ENCODE peak calls at places on chromosomes 12 and 14, in ten cellular contexts. One of them, this sample, is unnamed.

GRCh38 chr12:6554990-6555691 is 701 bp downstream of the IFFO1 start:
- DNase-seq in NCI-H2107: no peak
- DNase-seq in CD8-positive, alpha-beta memory T cell: no peak
- DNase-seq in NCI-H1417: no peak
- DNase-seq in activated T-cell treated with anti-CD3 and anti-CD28 coated beads, Interleukin-2, amount 50 U/mL, for 24 hours: peak
- DNase-seq in BE2C: no peak
- DNase-seq in stimulated activated CD4-positive, alpha-beta T cell treated with anti-CD3 and anti-CD28 coated beads, Interleukin-4, amount 100 ng/mL, for 24 hours: peak
- DNase-seq in occipital lobe: no peak
- DNase-seq in GM19239: no peak
- DNase-seq in GM23248: peak
- DNase-seq in this sample: no peak

GRCh38 chr12:94534761-94535613 is 75.3 kb upstream of the CEP83 start:
- DNase-seq in NCI-H2107: no peak
- DNase-seq in CD8-positive, alpha-beta memory T cell: no peak
- DNase-seq in NCI-H1417: no peak
- DNase-seq in activated T-cell treated with anti-CD3 and anti-CD28 coated beads, Interleukin-2, amount 50 U/mL, for 24 hours: no peak
- DNase-seq in BE2C: no peak
- DNase-seq in stimulated activated CD4-positive, alpha-beta T cell treated with anti-CD3 and anti-CD28 coated beads, Interleukin-4, amount 100 ng/mL, for 24 hours: no peak
- DNase-seq in occipital lobe: no peak
- DNase-seq in GM19239: no peak
- DNase-seq in GM23248: no peak
- DNase-seq in this sample: no peak

GRCh38 chr12:49842519-49843352 is at the start of gene BCDIN3D:
- DNase-seq in NCI-H2107: peak
- DNase-seq in CD8-positive, alpha-beta memory T cell: peak
- DNase-seq in NCI-H1417: peak
- DNase-seq in activated T-cell treated with anti-CD3 and anti-CD28 coated beads, Interleukin-2, amount 50 U/mL, for 24 hours: peak
- DNase-seq in BE2C: peak
- DNase-seq in stimulated activated CD4-positive, alpha-beta T cell treated with anti-CD3 and anti-CD28 coated beads, Interleukin-4, amount 100 ng/mL, for 24 hours: peak
- DNase-seq in occipital lobe: peak
- DNase-seq in GM19239: peak
- DNase-seq in GM23248: peak
- DNase-seq in this sample: peak

GRCh38 chr14:60724080-60724618 is at the start of gene SIX4:
- DNase-seq in NCI-H2107: peak
- DNase-seq in CD8-positive, alpha-beta memory T cell: peak
- DNase-seq in NCI-H1417: peak
- DNase-seq in activated T-cell treated with anti-CD3 and anti-CD28 coated beads, Interleukin-2, amount 50 U/mL, for 24 hours: peak
- DNase-seq in BE2C: peak
- DNase-seq in stimulated activated CD4-positive, alpha-beta T cell treated with anti-CD3 and anti-CD28 coated beads, Interleukin-4, amount 100 ng/mL, for 24 hours: peak
- DNase-seq in occipital lobe: peak
- DNase-seq in GM19239: no peak
- DNase-seq in GM23248: peak
- DNase-seq in this sample: peak

GRCh38 chr12:85834378-85834777 is 1.8 kb downstream of the RASSF9 start:
- DNase-seq in NCI-H2107: no peak
- DNase-seq in CD8-positive, alpha-beta memory T cell: no peak
- DNase-seq in NCI-H1417: no peak
- DNase-seq in activated T-cell treated with anti-CD3 and anti-CD28 coated beads, Interleukin-2, amount 50 U/mL, for 24 hours: no peak
- DNase-seq in BE2C: no peak
- DNase-seq in stimulated activated CD4-positive, alpha-beta T cell treated with anti-CD3 and anti-CD28 coated beads, Interleukin-4, amount 100 ng/mL, for 24 hours: no peak
- DNase-seq in occipital lobe: no peak
- DNase-seq in GM19239: no peak
- DNase-seq in GM23248: peak
- DNase-seq in this sample: peak

GRCh38 chr12:111445311-111446043 is 39.8 kb downstream of the SH2B3 start:
- DNase-seq in NCI-H2107: no peak
- DNase-seq in CD8-positive, alpha-beta memory T cell: no peak
- DNase-seq in NCI-H1417: no peak
- DNase-seq in activated T-cell treated with anti-CD3 and anti-CD28 coated beads, Interleukin-2, amount 50 U/mL, for 24 hours: peak
- DNase-seq in BE2C: no peak
- DNase-seq in stimulated activated CD4-positive, alpha-beta T cell treated with anti-CD3 and anti-CD28 coated beads, Interleukin-4, amount 100 ng/mL, for 24 hours: peak
- DNase-seq in occipital lobe: no peak
- DNase-seq in GM19239: no peak
- DNase-seq in GM23248: peak
- DNase-seq in this sample: no peak

GRCh38 chr14:80364274-80364673 is 153.0 kb upstream of the DIO2 start:
- DNase-seq in NCI-H2107: no peak
- DNase-seq in CD8-positive, alpha-beta memory T cell: no peak
- DNase-seq in NCI-H1417: peak
- DNase-seq in activated T-cell treated with anti-CD3 and anti-CD28 coated beads, Interleukin-2, amount 50 U/mL, for 24 hours: no peak
- DNase-seq in BE2C: no peak
- DNase-seq in stimulated activated CD4-positive, alpha-beta T cell treated with anti-CD3 and anti-CD28 coated beads, Interleukin-4, amount 100 ng/mL, for 24 hours: no peak
- DNase-seq in occipital lobe: no peak
- DNase-seq in GM19239: no peak
- DNase-seq in GM23248: peak
- DNase-seq in this sample: peak

GRCh38 chr12:120047072-120047471 is 58.0 kb downstream of the BICDL1 start:
- DNase-seq in NCI-H2107: no peak
- DNase-seq in CD8-positive, alpha-beta memory T cell: no peak
- DNase-seq in NCI-H1417: no peak
- DNase-seq in activated T-cell treated with anti-CD3 and anti-CD28 coated beads, Interleukin-2, amount 50 U/mL, for 24 hours: no peak
- DNase-seq in BE2C: no peak
- DNase-seq in stimulated activated CD4-positive, alpha-beta T cell treated with anti-CD3 and anti-CD28 coated beads, Interleukin-4, amount 100 ng/mL, for 24 hours: no peak
- DNase-seq in occipital lobe: no peak
- DNase-seq in GM19239: no peak
- DNase-seq in GM23248: no peak
- DNase-seq in this sample: no peak

GRCh38 chr14:84591827-84592540 is 938.0 kb upstream of the FLRT2 start:
- DNase-seq in NCI-H2107: no peak
- DNase-seq in CD8-positive, alpha-beta memory T cell: no peak
- DNase-seq in NCI-H1417: no peak
- DNase-seq in activated T-cell treated with anti-CD3 and anti-CD28 coated beads, Interleukin-2, amount 50 U/mL, for 24 hours: no peak
- DNase-seq in BE2C: no peak
- DNase-seq in stimulated activated CD4-positive, alpha-beta T cell treated with anti-CD3 and anti-CD28 coated beads, Interleukin-4, amount 100 ng/mL, for 24 hours: no peak
- DNase-seq in occipital lobe: no peak
- DNase-seq in GM19239: no peak
- DNase-seq in GM23248: no peak
- DNase-seq in this sample: no peak

GRCh38 chr14:104967414-104968152 is 10.6 kb downstream of the AHNAK2 start:
- DNase-seq in NCI-H2107: no peak
- DNase-seq in CD8-positive, alpha-beta memory T cell: no peak
- DNase-seq in NCI-H1417: no peak
- DNase-seq in activated T-cell treated with anti-CD3 and anti-CD28 coated beads, Interleukin-2, amount 50 U/mL, for 24 hours: no peak
- DNase-seq in BE2C: peak
- DNase-seq in stimulated activated CD4-positive, alpha-beta T cell treated with anti-CD3 and anti-CD28 coated beads, Interleukin-4, amount 100 ng/mL, for 24 hours: no peak
- DNase-seq in occipital lobe: no peak
- DNase-seq in GM19239: no peak
- DNase-seq in GM23248: peak
- DNase-seq in this sample: peak

GRCh38 chr12:68479832-68480291 is 130.8 kb upstream of the RAP1B start:
- DNase-seq in NCI-H2107: no peak
- DNase-seq in CD8-positive, alpha-beta memory T cell: no peak
- DNase-seq in NCI-H1417: no peak
- DNase-seq in activated T-cell treated with anti-CD3 and anti-CD28 coated beads, Interleukin-2, amount 50 U/mL, for 24 hours: no peak
- DNase-seq in BE2C: no peak
- DNase-seq in stimulated activated CD4-positive, alpha-beta T cell treated with anti-CD3 and anti-CD28 coated beads, Interleukin-4, amount 100 ng/mL, for 24 hours: no peak
- DNase-seq in occipital lobe: no peak
- DNase-seq in GM19239: no peak
- DNase-seq in GM23248: peak
- DNase-seq in this sample: no peak

GRCh38 chr14:63295991-63296630 is 22.6 kb downstream of the GPHB5 start:
- DNase-seq in NCI-H2107: no peak
- DNase-seq in CD8-positive, alpha-beta memory T cell: no peak
- DNase-seq in NCI-H1417: no peak
- DNase-seq in activated T-cell treated with anti-CD3 and anti-CD28 coated beads, Interleukin-2, amount 50 U/mL, for 24 hours: no peak
- DNase-seq in BE2C: no peak
- DNase-seq in stimulated activated CD4-positive, alpha-beta T cell treated with anti-CD3 and anti-CD28 coated beads, Interleukin-4, amount 100 ng/mL, for 24 hours: no peak
- DNase-seq in occipital lobe: peak
- DNase-seq in GM19239: no peak
- DNase-seq in GM23248: peak
- DNase-seq in this sample: no peak

GRCh38 chr12:109655578-109655977 is 58.0 kb upstream of the FAM222A start:
- DNase-seq in NCI-H2107: no peak
- DNase-seq in CD8-positive, alpha-beta memory T cell: no peak
- DNase-seq in NCI-H1417: no peak
- DNase-seq in activated T-cell treated with anti-CD3 and anti-CD28 coated beads, Interleukin-2, amount 50 U/mL, for 24 hours: no peak
- DNase-seq in BE2C: peak
- DNase-seq in stimulated activated CD4-positive, alpha-beta T cell treated with anti-CD3 and anti-CD28 coated beads, Interleukin-4, amount 100 ng/mL, for 24 hours: no peak
- DNase-seq in occipital lobe: no peak
- DNase-seq in GM19239: no peak
- DNase-seq in GM23248: no peak
- DNase-seq in this sample: no peak

GRCh38 chr12:23523339-23523738 is 426.1 kb downstream of the SOX5 start:
- DNase-seq in NCI-H2107: no peak
- DNase-seq in CD8-positive, alpha-beta memory T cell: no peak
- DNase-seq in NCI-H1417: no peak
- DNase-seq in activated T-cell treated with anti-CD3 and anti-CD28 coated beads, Interleukin-2, amount 50 U/mL, for 24 hours: no peak
- DNase-seq in BE2C: no peak
- DNase-seq in stimulated activated CD4-positive, alpha-beta T cell treated with anti-CD3 and anti-CD28 coated beads, Interleukin-4, amount 100 ng/mL, for 24 hours: no peak
- DNase-seq in occipital lobe: no peak
- DNase-seq in GM19239: no peak
- DNase-seq in GM23248: no peak
- DNase-seq in this sample: peak

GRCh38 chr14:30443368-30444007 is 115.5 kb upstream of the G2E3 start:
- DNase-seq in NCI-H2107: peak
- DNase-seq in CD8-positive, alpha-beta memory T cell: no peak
- DNase-seq in NCI-H1417: peak
- DNase-seq in activated T-cell treated with anti-CD3 and anti-CD28 coated beads, Interleukin-2, amount 50 U/mL, for 24 hours: no peak
- DNase-seq in BE2C: no peak
- DNase-seq in stimulated activated CD4-positive, alpha-beta T cell treated with anti-CD3 and anti-CD28 coated beads, Interleukin-4, amount 100 ng/mL, for 24 hours: no peak
- DNase-seq in occipital lobe: no peak
- DNase-seq in GM19239: no peak
- DNase-seq in GM23248: peak
- DNase-seq in this sample: peak

GRCh38 chr12:9372202-9372601 is 164.0 kb upstream of the PZP start:
- DNase-seq in NCI-H2107: no peak
- DNase-seq in CD8-positive, alpha-beta memory T cell: no peak
- DNase-seq in NCI-H1417: no peak
- DNase-seq in activated T-cell treated with anti-CD3 and anti-CD28 coated beads, Interleukin-2, amount 50 U/mL, for 24 hours: no peak
- DNase-seq in BE2C: no peak
- DNase-seq in stimulated activated CD4-positive, alpha-beta T cell treated with anti-CD3 and anti-CD28 coated beads, Interleukin-4, amount 100 ng/mL, for 24 hours: no peak
- DNase-seq in occipital lobe: no peak
- DNase-seq in GM19239: no peak
- DNase-seq in GM23248: peak
- DNase-seq in this sample: peak

GRCh38 chr12:119158004-119158776 is 20.5 kb upstream of the HSPB8 start:
- DNase-seq in NCI-H2107: no peak
- DNase-seq in CD8-positive, alpha-beta memory T cell: no peak
- DNase-seq in NCI-H1417: no peak
- DNase-seq in activated T-cell treated with anti-CD3 and anti-CD28 coated beads, Interleukin-2, amount 50 U/mL, for 24 hours: no peak
- DNase-seq in BE2C: no peak
- DNase-seq in stimulated activated CD4-positive, alpha-beta T cell treated with anti-CD3 and anti-CD28 coated beads, Interleukin-4, amount 100 ng/mL, for 24 hours: no peak
- DNase-seq in occipital lobe: peak
- DNase-seq in GM19239: no peak
- DNase-seq in GM23248: no peak
- DNase-seq in this sample: no peak

GRCh38 chr12:104635944-104636343 is 179.2 kb downstream of the CHST11 start:
- DNase-seq in NCI-H2107: no peak
- DNase-seq in CD8-positive, alpha-beta memory T cell: no peak
- DNase-seq in NCI-H1417: no peak
- DNase-seq in activated T-cell treated with anti-CD3 and anti-CD28 coated beads, Interleukin-2, amount 50 U/mL, for 24 hours: no peak
- DNase-seq in BE2C: no peak
- DNase-seq in stimulated activated CD4-positive, alpha-beta T cell treated with anti-CD3 and anti-CD28 coated beads, Interleukin-4, amount 100 ng/mL, for 24 hours: no peak
- DNase-seq in occipital lobe: no peak
- DNase-seq in GM19239: no peak
- DNase-seq in GM23248: no peak
- DNase-seq in this sample: no peak

This sample was measured in SW480.